ENCODE peak calls at places on chromosomes 16 and 17, in five cellular contexts. One of them, this sample, is unnamed.
A peak's percentile ranks its signal among the peaks of the same experiment; 100 is the strongest.

GRCh38 chr16:69930117-69930776 is 20.9 kb upstream of the CLEC18A start:
- DNase-seq in GM10248: peak; percentile 85
- DNase-seq in B cell: peak; percentile 67
- DNase-seq in HL-60: peak; percentile 44
- DNase-seq in adrenal gland: peak; percentile 67
- DNase-seq in this sample: no peak

GRCh38 chr16:72987480-72987901 is 60.4 kb downstream of the ZFHX3 start:
- DNase-seq in GM10248: no peak
- DNase-seq in B cell: no peak
- DNase-seq in HL-60: no peak
- DNase-seq in adrenal gland: no peak
- DNase-seq in this sample: no peak

GRCh38 chr17:72613411-72614292 is 478.8 kb downstream of the SLC39A11 start:
- DNase-seq in GM10248: no peak
- DNase-seq in B cell: no peak
- DNase-seq in HL-60: peak; percentile 25
- DNase-seq in adrenal gland: no peak
- DNase-seq in this sample: no peak

GRCh38 chr17:57445051-57445450 is 188.7 kb downstream of the MSI2 start:
- DNase-seq in GM10248: no peak
- DNase-seq in B cell: no peak
- DNase-seq in HL-60: no peak
- DNase-seq in adrenal gland: no peak
- DNase-seq in this sample: no peak

GRCh38 chr16:48561960-48562393 is 48.0 kb downstream of the N4BP1 start:
- DNase-seq in GM10248: no peak
- DNase-seq in B cell: no peak
- DNase-seq in HL-60: no peak
- DNase-seq in adrenal gland: no peak
- DNase-seq in this sample: no peak

GRCh38 chr16:4515611-4516233 is 22.9 kb downstream of the CDIP1 start:
- DNase-seq in GM10248: peak; percentile 43
- DNase-seq in B cell: peak; percentile 56
- DNase-seq in HL-60: peak; percentile 88
- DNase-seq in adrenal gland: no peak
- DNase-seq in this sample: no peak

GRCh38 chr17:49612721-49613120 is 37.0 kb downstream of the NXPH3 start:
- DNase-seq in GM10248: no peak
- DNase-seq in B cell: no peak
- DNase-seq in HL-60: no peak
- DNase-seq in adrenal gland: no peak
- DNase-seq in this sample: no peak

GRCh38 chr16:28218109-28218508 is 6.3 kb upstream of the XPO6 start:
- DNase-seq in GM10248: peak; percentile 67
- DNase-seq in B cell: peak; percentile 73
- DNase-seq in HL-60: peak; percentile 70
- DNase-seq in adrenal gland: peak; percentile 36
- DNase-seq in this sample: peak; percentile 52

GRCh38 chr17:2211661-2212327 is 91.8 kb downstream of the SMG6 start:
- DNase-seq in GM10248: no peak
- DNase-seq in B cell: no peak
- DNase-seq in HL-60: no peak
- DNase-seq in adrenal gland: no peak
- DNase-seq in this sample: no peak

GRCh38 chr16:31148281-31148728 is 1.6 kb downstream of the PRSS36 start:
- DNase-seq in GM10248: no peak
- DNase-seq in B cell: no peak
- DNase-seq in HL-60: no peak
- DNase-seq in adrenal gland: no peak
- DNase-seq in this sample: no peak

GRCh38 chr16:66474750-66475199 is 47.7 kb downstream of the BEAN1 start:
- DNase-seq in GM10248: peak; percentile 80
- DNase-seq in B cell: peak; percentile 75
- DNase-seq in HL-60: peak; percentile 77
- DNase-seq in adrenal gland: no peak
- DNase-seq in this sample: peak; percentile 55

GRCh38 chr17:65551641-65552040 is 9.8 kb downstream of the AXIN2 start:
- DNase-seq in GM10248: no peak
- DNase-seq in B cell: no peak
- DNase-seq in HL-60: no peak
- DNase-seq in adrenal gland: no peak
- DNase-seq in this sample: no peak

GRCh38 chr17:59383893-59384292 is 52.4 kb downstream of the YPEL2 start:
- DNase-seq in GM10248: no peak
- DNase-seq in B cell: no peak
- DNase-seq in HL-60: no peak
- DNase-seq in adrenal gland: no peak
- DNase-seq in this sample: no peak

GRCh38 chr16:15671530-15672117 is 21.6 kb downstream of the NDE1 start:
- DNase-seq in GM10248: no peak
- DNase-seq in B cell: no peak
- DNase-seq in HL-60: no peak
- DNase-seq in adrenal gland: no peak
- DNase-seq in this sample: no peak

GRCh38 chr17:10013360-10014112 is 108.5 kb upstream of the RCVRN start:
- DNase-seq in GM10248: peak; percentile 70
- DNase-seq in B cell: peak; percentile 36
- DNase-seq in HL-60: peak; percentile 35
- DNase-seq in adrenal gland: no peak
- DNase-seq in this sample: no peak

GRCh38 chr16:72355561-72355960 is 183.6 kb upstream of the PMFBP1 start:
- DNase-seq in GM10248: no peak
- DNase-seq in B cell: no peak
- DNase-seq in HL-60: no peak
- DNase-seq in adrenal gland: no peak
- DNase-seq in this sample: no peak

GRCh38 chr17:40646791-40647548 is 648 bp downstream of the SMARCE1 start:
- DNase-seq in GM10248: peak; percentile 60
- DNase-seq in B cell: no peak
- DNase-seq in HL-60: peak; percentile 52
- DNase-seq in adrenal gland: no peak
- DNase-seq in this sample: no peak

GRCh38 chr16:19722269-19722952 is 4.3 kb downstream of the IQCK start:
- DNase-seq in GM10248: no peak
- DNase-seq in B cell: no peak
- DNase-seq in HL-60: no peak
- DNase-seq in adrenal gland: no peak
- DNase-seq in this sample: no peak

GRCh38 chr16:30356401-30357084 is 1.4 kb upstream of the CD2BP2 start:
- DNase-seq in GM10248: no peak
- DNase-seq in B cell: no peak
- DNase-seq in HL-60: no peak
- DNase-seq in adrenal gland: peak; percentile 67
- DNase-seq in this sample: no peak

GRCh38 chr16:47826070-47826469 is 329.7 kb downstream of the ABCC12 start:
- DNase-seq in GM10248: no peak
- DNase-seq in B cell: no peak
- DNase-seq in HL-60: no peak
- DNase-seq in adrenal gland: no peak
- DNase-seq in this sample: no peak

GRCh38 chr16:85720319-85720637 is 30.6 kb downstream of the C16orf74 start:
- DNase-seq in GM10248: no peak
- DNase-seq in B cell: no peak
- DNase-seq in HL-60: no peak
- DNase-seq in adrenal gland: no peak
- DNase-seq in this sample: no peak

GRCh38 chr17:64074704-64075484 is 54.5 kb upstream of the ICAM2 start:
- DNase-seq in GM10248: no peak
- DNase-seq in B cell: no peak
- DNase-seq in HL-60: peak; percentile 43
- DNase-seq in adrenal gland: no peak
- DNase-seq in this sample: no peak

GRCh38 chr16:89936034-89936433 is 12.5 kb upstream of the DEF8 start:
- DNase-seq in GM10248: no peak
- DNase-seq in B cell: no peak
- DNase-seq in HL-60: no peak
- DNase-seq in adrenal gland: no peak
- DNase-seq in this sample: no peak

GRCh38 chr17:46717999-46718398 is 100.5 kb downstream of the WNT3 start:
- DNase-seq in GM10248: no peak
- DNase-seq in B cell: no peak
- DNase-seq in HL-60: no peak
- DNase-seq in adrenal gland: no peak
- DNase-seq in this sample: no peak

GRCh38 chr16:3129137-3130131 is 5.4 kb upstream of the ZNF213 start:
- DNase-seq in GM10248: peak; percentile 65
- DNase-seq in B cell: peak; percentile 90
- DNase-seq in HL-60: peak; percentile 93
- DNase-seq in adrenal gland: peak; percentile 86
- DNase-seq in this sample: peak; percentile 74

GRCh38 chr17:39153541-39154111 is 2.2 kb upstream of the PLXDC1 start:
- DNase-seq in GM10248: peak; percentile 75
- DNase-seq in B cell: peak; percentile 91
- DNase-seq in HL-60: peak; percentile 87
- DNase-seq in adrenal gland: peak; percentile 90
- DNase-seq in this sample: peak; percentile 95
- TF ChIP-seq CTCF in GM10248: no peak
- TF ChIP-seq CTCF in B cell: no peak
- TF ChIP-seq CTCF in HL-60: no peak
- TF ChIP-seq CTCF in adrenal gland: peak; percentile 40
- TF ChIP-seq CTCF in this sample: no peak

DNA sequence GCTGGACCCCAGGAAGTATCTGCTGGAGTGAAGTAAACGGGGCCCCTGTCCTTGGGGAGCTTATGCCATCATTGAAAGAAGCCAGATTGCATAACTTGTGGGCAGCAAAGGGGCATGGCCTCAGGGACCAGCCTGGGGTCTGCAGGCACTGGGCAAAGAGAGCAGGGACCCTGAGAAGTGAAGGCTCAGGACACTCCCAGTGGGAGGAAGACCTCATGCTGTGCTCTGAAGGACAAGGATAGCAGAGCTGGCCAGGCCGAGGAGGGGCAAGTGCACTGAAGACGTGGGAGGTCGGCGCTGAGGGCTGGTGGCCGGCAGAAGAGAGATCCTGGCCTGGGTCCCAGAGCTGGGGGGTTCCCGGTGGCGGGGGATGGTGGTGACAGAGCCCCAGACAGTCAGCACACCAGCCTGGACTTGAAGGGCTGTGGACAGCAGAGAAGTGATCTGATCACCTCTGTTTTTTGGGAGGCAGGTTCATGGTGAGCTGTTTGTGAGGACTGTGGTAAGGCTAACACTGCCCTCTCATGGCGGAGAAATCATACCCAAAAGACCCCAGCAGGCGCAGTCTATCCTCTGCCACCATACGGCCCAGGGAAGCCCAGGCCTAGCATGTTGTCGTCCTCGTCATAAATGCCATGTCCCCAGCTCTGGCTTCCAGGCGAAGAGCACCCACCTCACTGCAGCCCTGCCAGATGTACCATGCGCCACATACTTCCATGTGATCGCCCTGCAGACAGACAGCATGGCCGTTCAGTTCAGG is 7.1 kb upstream of the CNP start:
- DNase-seq in GM10248: no peak
- DNase-seq in B cell: no peak
- DNase-seq in HL-60: peak; percentile 63
- DNase-seq in adrenal gland: no peak
- DNase-seq in this sample: no peak
- TF ChIP-seq CTCF in GM10248: no peak
- TF ChIP-seq CTCF in B cell: no peak
- TF ChIP-seq CTCF in HL-60: peak; percentile 42
- TF ChIP-seq CTCF in adrenal gland: peak; percentile 27
- TF ChIP-seq CTCF in this sample: no peak

DNA sequence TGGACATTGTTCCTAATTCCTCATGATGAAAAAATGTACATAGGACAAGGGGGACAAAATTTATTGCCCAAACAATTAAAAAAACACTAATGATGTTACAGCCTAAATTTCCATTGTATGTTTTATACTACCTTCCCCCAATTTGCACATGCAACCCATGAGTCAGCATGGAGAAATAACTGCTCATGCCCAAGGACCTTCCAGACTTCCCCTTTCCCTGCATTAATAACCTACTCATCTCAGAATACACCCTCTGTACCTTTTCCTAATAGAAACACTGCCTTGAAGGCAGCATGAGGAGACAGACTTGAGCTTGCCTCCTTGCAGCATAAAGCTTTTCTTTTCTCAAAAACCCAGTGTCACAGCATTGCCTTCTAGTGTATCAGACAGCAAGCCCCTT is 2402.8 kb downstream of the TP53TG3F start:
- DNase-seq in GM10248: no peak
- DNase-seq in B cell: no peak
- DNase-seq in HL-60: peak; percentile 61
- DNase-seq in adrenal gland: no peak
- DNase-seq in this sample: no peak
- TF ChIP-seq CTCF in GM10248: no peak
- TF ChIP-seq CTCF in B cell: no peak
- TF ChIP-seq CTCF in HL-60: no peak
- TF ChIP-seq CTCF in adrenal gland: no peak
- TF ChIP-seq CTCF in this sample: no peak

GRCh38 chr17:44384281-44384822 is 5.1 kb downstream of the ITGA2B start:
- DNase-seq in GM10248: no peak
- DNase-seq in B cell: no peak
- DNase-seq in HL-60: no peak
- DNase-seq in adrenal gland: no peak
- DNase-seq in this sample: no peak

GRCh38 chr17:44384823-44385286 is 4.6 kb downstream of the ITGA2B start:
- DNase-seq in GM10248: no peak
- DNase-seq in B cell: no peak
- DNase-seq in HL-60: no peak
- DNase-seq in adrenal gland: no peak
- DNase-seq in this sample: no peak

GRCh38 chr17:44386182-44386525 is 3.3 kb downstream of the ITGA2B start:
- DNase-seq in GM10248: no peak
- DNase-seq in B cell: no peak
- DNase-seq in HL-60: no peak
- DNase-seq in adrenal gland: no peak
- DNase-seq in this sample: no peak

GRCh38 chr17:44383861-44384260 is 5.6 kb downstream of the ITGA2B start:
- DNase-seq in GM10248: no peak
- DNase-seq in B cell: no peak
- DNase-seq in HL-60: no peak
- DNase-seq in adrenal gland: no peak
- DNase-seq in this sample: no peak

DNA sequence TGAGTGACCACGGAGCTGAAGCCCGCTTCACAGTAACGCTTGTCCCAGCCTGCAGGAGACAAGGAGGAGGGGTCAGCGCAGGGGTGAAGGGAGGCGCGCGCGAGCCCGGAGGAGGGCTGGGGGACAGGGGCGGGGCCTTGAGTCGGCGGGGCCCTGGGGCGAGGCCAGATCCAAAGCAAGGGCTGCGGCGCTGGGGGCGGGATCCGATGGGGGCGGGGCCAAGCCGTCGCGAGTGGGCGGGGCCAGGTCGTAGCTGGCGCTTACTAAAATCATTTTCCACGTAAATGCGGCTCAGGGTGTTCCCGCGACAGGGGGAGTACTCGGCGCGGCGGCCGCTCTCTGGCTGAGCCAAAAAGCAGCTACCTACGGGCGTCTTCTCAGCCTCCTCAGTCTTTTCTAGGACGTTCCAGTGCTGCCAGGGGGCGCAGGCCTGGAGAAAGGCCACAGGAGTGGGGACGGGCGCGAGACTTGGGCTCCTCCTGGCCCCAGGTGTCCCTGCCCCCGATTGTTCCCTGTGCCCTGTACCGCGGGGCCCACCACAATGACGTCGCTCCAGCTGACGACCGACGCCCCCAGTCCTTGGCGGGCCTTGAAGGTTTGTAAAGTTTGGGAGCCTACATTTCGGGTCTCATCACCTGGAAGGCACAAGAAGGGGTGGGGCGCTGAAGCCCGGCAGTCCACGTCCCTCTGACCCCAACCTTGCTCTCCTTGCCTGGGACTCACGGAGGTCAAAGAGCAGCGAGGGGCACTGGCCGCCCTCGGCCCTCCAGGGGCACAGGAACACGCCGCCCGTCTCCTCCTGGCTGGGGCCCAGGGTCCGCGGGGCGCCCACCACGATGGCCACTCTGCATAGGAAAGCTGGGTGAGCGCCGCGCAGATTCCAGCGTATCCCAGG is 3.9 kb downstream of the ITGA2B start:
- DNase-seq in GM10248: peak; percentile 93
- DNase-seq in B cell: peak; percentile 85
- DNase-seq in HL-60: peak; percentile 65
- DNase-seq in adrenal gland: peak; percentile 82
- DNase-seq in this sample: peak; percentile 82
- TF ChIP-seq CTCF in GM10248: peak; percentile 4
- TF ChIP-seq CTCF in B cell: peak; percentile 12
- TF ChIP-seq CTCF in HL-60: no peak
- TF ChIP-seq CTCF in adrenal gland: no peak
- TF ChIP-seq CTCF in this sample: no peak